ENCODE peak calls at places on chromosome 20, in seven cellular contexts. I, U, Y, G, P, B and T are unnamed samples.

GRCh38 chr20:33561981-33562601 is 72.2 kb downstream of the CBFA2T2 start:
- DNase-seq in B (no peak), Y (peak), P (no peak), I (no peak), U (no peak), G (peak), T (no peak)

GRCh38 chr20:57398231-57398821 is 7.1 kb downstream of the RBM38 start:
- DNase-seq in I (no peak), G (no peak), B (peak), U (peak), P (no peak), Y (no peak), T (peak)

GRCh38 chr20:51651921-51652549 is 109.5 kb upstream of the NFATC2 start:
- DNase-seq in B (no peak), Y (no peak), U (no peak), G (no peak), P (no peak), I (no peak), T (no peak)

GRCh38 chr20:5884465-5885335 is 65.6 kb downstream of the TRMT6 start:
- DNase-seq in Y (no peak), G (no peak), P (no peak), U (no peak), B (no peak), I (no peak), T (no peak)

GRCh38 chr20:48750941-48751620 is 76.7 kb downstream of the PREX1 start:
- DNase-seq in Y (peak), U (peak), I (peak), G (no peak), P (peak), B (peak), T (peak)

GRCh38 chr20:6583134-6583738 is 184.2 kb upstream of the BMP2 start:
- DNase-seq in G (peak), P (peak), I (peak), B (no peak), U (no peak), Y (peak), T (no peak)

GRCh38 chr20:35467339-35468224 is 12.2 kb downstream of the CEP250 start:
- DNase-seq in U (no peak), P (no peak), I (peak), Y (peak), G (peak), B (no peak), T (no peak)

GRCh38 chr20:62602550-62602949 is 39.8 kb upstream of the SLCO4A1 start:
- DNase-seq in P (no peak), G (no peak), B (no peak), U (peak), Y (no peak), I (no peak), T (no peak)

GRCh38 chr20:7459123-7459522 is 481.1 kb downstream of the HAO1 start:
- DNase-seq in B (no peak), P (no peak), I (no peak), Y (peak), U (no peak), G (no peak), T (no peak)

GRCh38 chr20:37401930-37402675 is 56.2 kb downstream of the SRC start:
- DNase-seq in G (no peak), P (no peak), I (no peak), B (no peak), U (no peak), Y (no peak), T (no peak)

GRCh38 chr20:59575653-59576052 is 28.7 kb upstream of the PHACTR3 start:
- DNase-seq in B (no peak), P (no peak), U (no peak), I (no peak), G (no peak), Y (no peak), T (no peak)

GRCh38 chr20:5835234-5835845 is 85.1 kb downstream of the SHLD1 start:
- DNase-seq in U (peak), Y (peak), I (no peak), B (peak), P (no peak), G (peak), T (no peak)

GRCh38 chr20:5654557-5654956 is 95.6 kb upstream of the SHLD1 start:
- DNase-seq in B (no peak), Y (peak), P (no peak), G (peak), I (no peak), U (no peak), T (no peak)